ENCODE peak calls at places on chromosomes 1 and 21, in six cellular contexts. One of them, this sample, is unnamed.
A peak's percentile ranks its signal among the peaks of the same experiment; 100 is the strongest.

GRCh38 chr1:20100632-20101355 is 18.5 kb downstream of the PLA2G2D start:
- DNase-seq in PC-3: peak; percentile 77
- DNase-seq in left lung: no peak
- DNase-seq in GM10248: peak; percentile 77
- DNase-seq in endothelial cell: peak; percentile 54
- DNase-seq in foreskin fibroblast: peak; percentile 18
- DNase-seq in this sample: peak; percentile 53

GRCh38 chr1:201488817-201489581 is 17.9 kb downstream of the CSRP1 start:
- DNase-seq in GM10248: no peak
- DNase-seq in endothelial cell: no peak
- DNase-seq in left lung: peak; percentile 77
- DNase-seq in foreskin fibroblast: peak; percentile 97
- DNase-seq in PC-3: peak; percentile 94
- DNase-seq in this sample: no peak

GRCh38 chr1:45884700-45885099 is 81.3 kb downstream of the MAST2 start:
- DNase-seq in left lung: no peak
- DNase-seq in endothelial cell: no peak
- DNase-seq in PC-3: peak; percentile 83
- DNase-seq in foreskin fibroblast: no peak
- DNase-seq in GM10248: no peak
- DNase-seq in this sample: no peak

GRCh38 chr1:212655668-212656440 is 43.8 kb downstream of the BATF3 start:
- DNase-seq in PC-3: peak; percentile 98
- DNase-seq in left lung: no peak
- DNase-seq in foreskin fibroblast: peak; percentile 64
- DNase-seq in GM10248: no peak
- DNase-seq in endothelial cell: no peak
- DNase-seq in this sample: no peak

GRCh38 chr1:185972096-185972875 is 238.1 kb downstream of the HMCN1 start:
- DNase-seq in endothelial cell: no peak
- DNase-seq in foreskin fibroblast: no peak
- DNase-seq in PC-3: no peak
- DNase-seq in GM10248: no peak
- DNase-seq in left lung: no peak
- DNase-seq in this sample: no peak

GRCh38 chr1:227901239-227901905 is 46.4 kb downstream of the WNT9A start:
- DNase-seq in GM10248: no peak
- DNase-seq in left lung: peak; percentile 41
- DNase-seq in PC-3: no peak
- DNase-seq in endothelial cell: no peak
- DNase-seq in foreskin fibroblast: no peak
- DNase-seq in this sample: peak; percentile 17

GRCh38 chr1:20032425-20032824 is 37.6 kb upstream of the PLA2G5 start:
- DNase-seq in foreskin fibroblast: no peak
- DNase-seq in endothelial cell: no peak
- DNase-seq in GM10248: no peak
- DNase-seq in PC-3: no peak
- DNase-seq in left lung: no peak
- DNase-seq in this sample: no peak

GRCh38 chr21:44427241-44428120 is 27.8 kb upstream of the LRRC3 start:
- DNase-seq in GM10248: no peak
- DNase-seq in endothelial cell: no peak
- DNase-seq in PC-3: no peak
- DNase-seq in foreskin fibroblast: no peak
- DNase-seq in left lung: peak; percentile 73
- DNase-seq in this sample: no peak

GRCh38 chr1:42750041-42750440 is 10.0 kb upstream of the CLDN19 start:
- DNase-seq in foreskin fibroblast: no peak
- DNase-seq in endothelial cell: no peak
- DNase-seq in GM10248: no peak
- DNase-seq in left lung: no peak
- DNase-seq in PC-3: no peak
- DNase-seq in this sample: no peak

GRCh38 chr1:199774433-199775089 is 252.9 kb upstream of the NR5A2 start:
- DNase-seq in endothelial cell: no peak
- DNase-seq in PC-3: peak; percentile 97
- DNase-seq in foreskin fibroblast: peak; percentile 46
- DNase-seq in left lung: no peak
- DNase-seq in GM10248: no peak
- DNase-seq in this sample: no peak

GRCh38 chr1:110605901-110606783 is at the start of gene KCNA2:
- DNase-seq in foreskin fibroblast: no peak
- DNase-seq in left lung: peak; percentile 79
- DNase-seq in endothelial cell: peak; percentile 63
- DNase-seq in PC-3: no peak
- DNase-seq in GM10248: no peak
- DNase-seq in this sample: peak; percentile 82

GRCh38 chr1:205294175-205294913 is 27.2 kb downstream of the NUAK2 start:
- DNase-seq in PC-3: peak; percentile 87
- DNase-seq in left lung: no peak
- DNase-seq in GM10248: no peak
- DNase-seq in endothelial cell: no peak
- DNase-seq in foreskin fibroblast: peak; percentile 88
- DNase-seq in this sample: no peak
- TF ChIP-seq CTCF in PC-3: no peak
- TF ChIP-seq CTCF in left lung: no peak
- TF ChIP-seq CTCF in GM10248: no peak
- TF ChIP-seq CTCF in endothelial cell: no peak
- TF ChIP-seq CTCF in foreskin fibroblast: no peak
- TF ChIP-seq CTCF in this sample: no peak

DNA sequence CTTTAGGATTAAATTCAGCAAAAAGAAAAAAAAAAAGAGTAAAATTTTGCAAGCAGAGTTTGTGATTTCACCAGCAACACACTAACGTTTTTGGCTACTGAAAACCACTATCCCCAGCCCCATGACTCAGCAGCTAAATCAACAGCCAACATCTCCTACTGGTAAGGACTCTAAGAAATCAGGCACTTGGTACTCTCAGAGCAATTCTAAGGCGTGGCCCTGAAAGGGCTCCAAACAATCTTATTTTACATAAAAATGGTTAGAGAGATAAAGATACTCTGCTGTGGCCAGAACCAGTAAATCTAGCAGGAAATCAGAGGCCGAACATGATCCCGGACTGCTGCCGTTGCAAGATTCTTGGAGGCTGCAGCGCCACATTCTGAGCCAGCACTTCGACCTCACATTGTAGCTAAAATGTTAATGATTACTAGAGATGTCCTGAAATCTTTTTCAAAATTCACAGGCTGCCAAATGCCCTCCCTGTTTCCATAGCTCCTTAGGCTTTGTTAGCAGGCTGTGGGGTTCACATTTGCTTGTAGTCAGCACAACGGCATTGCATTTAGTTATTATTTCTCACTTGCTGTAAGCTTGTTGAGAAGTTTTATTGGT is 1.7 kb upstream of the ENO1 start:
- DNase-seq in foreskin fibroblast: peak; percentile 93
- DNase-seq in GM10248: peak; percentile 50
- DNase-seq in endothelial cell: no peak
- DNase-seq in left lung: no peak
- DNase-seq in PC-3: peak; percentile 93
- DNase-seq in this sample: no peak
- TF ChIP-seq CTCF in foreskin fibroblast: no peak
- TF ChIP-seq CTCF in GM10248: no peak
- TF ChIP-seq CTCF in endothelial cell: no peak
- TF ChIP-seq CTCF in left lung: no peak
- TF ChIP-seq CTCF in PC-3: peak; percentile 8
- TF ChIP-seq CTCF in this sample: no peak

DNA sequence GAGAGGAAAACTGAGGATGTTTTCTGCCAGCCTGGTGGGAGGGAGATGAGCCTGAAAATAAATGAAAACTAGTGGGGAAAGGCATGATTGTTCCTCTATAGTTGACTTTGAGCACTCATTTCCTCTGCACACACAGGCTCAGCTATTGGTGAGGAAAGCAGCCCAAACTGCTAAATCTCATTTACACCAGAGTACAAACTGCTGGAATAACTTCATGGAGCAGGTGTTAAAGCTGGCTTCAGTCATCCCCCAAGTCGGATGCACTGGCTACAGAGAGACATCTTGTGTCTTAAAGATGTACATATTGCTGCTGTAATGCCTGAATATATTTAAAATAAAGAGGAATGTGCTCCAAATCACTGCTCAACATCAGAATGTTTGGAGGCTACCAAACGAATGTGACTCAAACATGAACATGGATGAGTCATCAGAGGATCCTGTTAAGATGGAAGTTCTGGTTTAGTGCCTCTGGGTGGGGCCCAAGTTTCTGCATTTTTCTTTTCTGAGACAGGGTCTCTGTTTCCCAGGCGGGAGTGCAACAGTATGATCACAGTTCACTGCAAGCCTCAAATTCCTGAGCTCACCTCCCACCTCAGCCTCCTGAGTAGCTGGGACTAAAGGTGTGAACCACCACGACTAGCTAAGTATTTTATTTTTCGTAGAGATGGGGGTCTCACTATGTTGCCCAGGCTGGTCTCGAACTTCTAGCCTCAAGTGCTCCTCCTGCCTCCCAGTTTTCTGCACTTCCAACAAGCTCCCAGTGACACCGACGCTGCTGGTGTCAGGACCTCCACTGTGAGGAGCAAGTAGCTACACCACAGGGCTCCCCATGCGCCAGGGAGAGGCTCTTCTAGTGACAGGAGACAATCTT is 79.0 kb upstream of the KRTAP19-8 start:
- DNase-seq in endothelial cell: no peak
- DNase-seq in PC-3: peak; percentile 94
- DNase-seq in foreskin fibroblast: peak; percentile 53
- DNase-seq in left lung: no peak
- DNase-seq in GM10248: no peak
- DNase-seq in this sample: no peak
- TF ChIP-seq CTCF in endothelial cell: no peak
- TF ChIP-seq CTCF in PC-3: peak; percentile 28
- TF ChIP-seq CTCF in foreskin fibroblast: no peak
- TF ChIP-seq CTCF in left lung: no peak
- TF ChIP-seq CTCF in GM10248: no peak
- TF ChIP-seq CTCF in this sample: no peak

GRCh38 chr1:119953266-119953998 is 57.1 kb upstream of the ADAM30 start:
- DNase-seq in GM10248: no peak
- DNase-seq in foreskin fibroblast: no peak
- DNase-seq in endothelial cell: no peak
- DNase-seq in PC-3: no peak
- DNase-seq in left lung: no peak
- DNase-seq in this sample: no peak

GRCh38 chr1:119958223-119958622 is 61.9 kb upstream of the ADAM30 start:
- DNase-seq in left lung: no peak
- DNase-seq in endothelial cell: no peak
- DNase-seq in PC-3: no peak
- DNase-seq in foreskin fibroblast: no peak
- DNase-seq in GM10248: no peak
- DNase-seq in this sample: no peak

GRCh38 chr1:119952496-119952895 is 56.2 kb upstream of the ADAM30 start:
- DNase-seq in PC-3: no peak
- DNase-seq in GM10248: no peak
- DNase-seq in foreskin fibroblast: no peak
- DNase-seq in left lung: no peak
- DNase-seq in endothelial cell: no peak
- DNase-seq in this sample: no peak

GRCh38 chr1:119956306-119956705 is 60.0 kb upstream of the ADAM30 start:
- DNase-seq in foreskin fibroblast: no peak
- DNase-seq in PC-3: no peak
- DNase-seq in left lung: no peak
- DNase-seq in GM10248: no peak
- DNase-seq in endothelial cell: no peak
- DNase-seq in this sample: no peak

DNA sequence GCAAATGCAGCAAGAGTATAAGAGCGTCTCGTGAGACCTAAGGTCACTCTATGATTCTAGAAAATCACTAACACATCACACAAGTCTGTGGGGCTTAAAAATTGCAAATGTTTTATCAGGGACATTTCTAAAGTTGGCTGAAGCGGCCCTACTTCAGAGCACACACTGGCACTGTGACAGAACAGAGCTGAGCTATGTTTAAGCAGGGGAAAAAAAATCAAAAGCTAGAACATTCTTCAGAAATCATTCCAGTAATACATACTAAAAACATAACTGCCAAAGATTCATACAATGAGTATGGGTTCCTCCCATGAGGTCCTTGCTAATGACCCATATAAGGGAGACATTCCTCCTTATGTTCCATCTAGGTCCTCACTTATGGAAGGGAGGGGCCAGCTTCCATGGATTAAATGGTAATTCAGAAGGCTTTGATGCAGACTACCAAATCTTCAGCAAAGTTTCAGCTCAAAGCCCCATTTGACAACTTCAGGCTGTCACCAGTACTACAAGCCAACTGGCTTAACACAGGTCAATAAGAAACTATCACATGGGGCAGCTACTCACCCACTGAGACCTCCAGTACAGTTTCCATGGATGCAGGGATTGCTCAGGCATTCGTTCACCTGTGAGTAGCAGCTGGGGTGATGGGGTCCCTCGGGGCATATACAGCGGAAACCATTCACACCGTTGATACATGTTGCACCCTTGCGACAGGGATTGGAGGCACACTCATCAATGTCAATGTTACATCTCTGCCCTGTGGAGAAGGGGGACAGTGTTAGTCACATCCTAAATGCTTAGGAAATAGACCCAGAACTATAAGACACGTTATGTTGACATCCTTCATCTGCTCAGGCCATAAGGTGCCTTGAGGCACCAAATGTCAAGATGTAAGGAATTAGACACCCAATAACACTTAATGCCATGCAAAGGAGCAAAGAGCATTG is 58.4 kb upstream of the ADAM30 start:
- DNase-seq in PC-3: no peak
- DNase-seq in foreskin fibroblast: no peak
- DNase-seq in left lung: no peak
- DNase-seq in GM10248: no peak
- DNase-seq in endothelial cell: no peak
- DNase-seq in this sample: no peak
- TF ChIP-seq CTCF in PC-3: no peak
- TF ChIP-seq CTCF in foreskin fibroblast: no peak
- TF ChIP-seq CTCF in left lung: no peak
- TF ChIP-seq CTCF in GM10248: no peak
- TF ChIP-seq CTCF in endothelial cell: peak; percentile 29
- TF ChIP-seq CTCF in this sample: peak; percentile 31

DNA sequence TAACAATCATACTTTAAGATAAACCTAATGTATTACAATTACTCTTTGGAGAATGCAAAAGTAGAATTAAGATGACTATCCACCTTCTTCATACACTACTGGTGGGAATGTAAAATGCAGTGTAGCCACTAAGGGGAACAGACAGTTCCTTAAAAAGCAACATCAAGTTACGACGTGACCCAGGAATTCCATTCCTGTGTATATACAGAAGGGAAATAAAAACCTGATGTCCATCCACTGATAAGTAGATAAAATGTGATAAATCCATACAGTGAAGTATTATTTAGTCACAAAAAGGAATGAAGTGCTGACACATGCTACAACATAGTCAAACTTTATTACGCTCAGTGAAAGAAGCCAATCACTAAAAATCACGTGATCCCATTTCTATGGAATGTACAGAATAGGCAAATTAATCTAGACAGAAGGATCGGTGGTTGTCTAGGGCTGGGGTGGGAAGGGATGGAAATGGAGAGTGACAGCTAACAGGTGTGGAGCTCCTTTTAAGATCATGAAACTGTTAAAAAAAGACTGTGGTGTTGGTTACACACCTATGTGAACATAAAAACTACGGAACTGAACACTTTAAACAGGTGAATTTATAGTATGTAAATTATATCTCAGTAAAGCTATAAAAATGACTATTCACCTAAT is 42.1 kb downstream of the NRIP1 start:
- DNase-seq in foreskin fibroblast: no peak
- DNase-seq in endothelial cell: no peak
- DNase-seq in PC-3: no peak
- DNase-seq in left lung: no peak
- DNase-seq in GM10248: no peak
- DNase-seq in this sample: no peak
- TF ChIP-seq CTCF in foreskin fibroblast: no peak
- TF ChIP-seq CTCF in endothelial cell: no peak
- TF ChIP-seq CTCF in PC-3: no peak
- TF ChIP-seq CTCF in left lung: no peak
- TF ChIP-seq CTCF in GM10248: no peak
- TF ChIP-seq CTCF in this sample: no peak

This sample was measured in glutamatergic neuron.